ENCODE peak calls at places on chromosomes 1 and 21, in eight cellular contexts. K is brain microvascular endothelial cell, A is neural crest cell, I is adipocyte, W is putamen, E is bronchial epithelial cell, N is H9, O is fibroblast of lung. U is an unnamed sample.

GRCh38 chr1:91020486-91020885 is 1.3 kb downstream of the ZNF644 start:
- DNase-seq in K (no peak), A (no peak), I (peak; percentile 46), W (no peak), E (no peak), N (no peak), O (peak; percentile 24), U (no peak)

GRCh38 chr1:147892731-147893214 is 9.8 kb upstream of the GJA8 start:
- DNase-seq in K (peak; percentile 40), A (no peak), I (peak; percentile 85), W (peak; percentile 23), E (peak; percentile 51), N (no peak), O (peak; percentile 73), U (peak; percentile 88)

GRCh38 chr1:243250102-243250501 is 5.0 kb downstream of the CEP170 start:
- DNase-seq in K (no peak), A (no peak), I (no peak), W (no peak), E (no peak), N (no peak), O (no peak), U (peak; percentile 51)

GRCh38 chr1:32753532-32754281 is 51.1 kb upstream of the SYNC start:
- DNase-seq in K (no peak), A (peak; percentile 77), I (peak; percentile 90), W (peak; percentile 63), E (peak; percentile 59), N (peak; percentile 91), O (no peak), U (peak; percentile 93)

GRCh38 chr1:19342077-19342775 is 30.1 kb downstream of the SLC66A1 start:
- DNase-seq in K (no peak), A (no peak), I (no peak), W (no peak), E (no peak), N (no peak), O (peak; percentile 34), U (no peak)

GRCh38 chr1:25166847-25167246 is 65.5 kb downstream of the SYF2 start:
- DNase-seq in K (no peak), A (no peak), I (no peak), W (no peak), E (no peak), N (no peak), O (no peak), U (no peak)

GRCh38 chr1:169902750-169903149 is 9.1 kb upstream of the SCYL3 start:
- DNase-seq in K (no peak), A (no peak), I (no peak), W (no peak), E (no peak), N (no peak), O (no peak), U (no peak)

GRCh38 chr1:198156111-198156744 is 570 bp upstream of the NEK7 start:
- DNase-seq in K (peak; percentile 78), A (peak; percentile 53), I (peak; percentile 85), W (peak; percentile 46), E (peak; percentile 84), N (peak; percentile 75), O (peak; percentile 80), U (peak; percentile 74)

GRCh38 chr1:186435336-186435735 is 25.6 kb downstream of the PDC start:
- DNase-seq in K (peak; percentile 11), A (no peak), I (no peak), W (no peak), E (peak; percentile 67), N (no peak), O (no peak), U (peak; percentile 1)

GRCh38 chr1:16625497-16626408 is 12.4 kb upstream of the NBPF1 start:
- DNase-seq in K (no peak), A (no peak), I (no peak), W (no peak), E (no peak), N (peak; percentile 62), O (no peak), U (no peak)

GRCh38 chr1:70685300-70686286 is 274.5 kb downstream of the CTH start:
- DNase-seq in K (peak; percentile 39), A (peak; percentile 27), I (peak; percentile 81), W (peak; percentile 19), E (peak; percentile 62), N (peak; percentile 86), O (peak; percentile 63), U (peak; percentile 76)

GRCh38 chr1:20994176-20994575 is 182.5 kb downstream of the EIF4G3 start:
- DNase-seq in K (no peak), A (no peak), I (no peak), W (no peak), E (no peak), N (no peak), O (no peak), U (no peak)

GRCh38 chr1:121443131-121443530 is 258.4 kb downstream of the SRGAP2C start:
- DNase-seq in K (no peak), A (no peak), I (no peak), W (no peak), E (peak; percentile 9), N (no peak), O (peak; percentile 1), U (peak; percentile 88)

GRCh38 chr1:24003331-24003972 is 23.3 kb upstream of the SRSF10 start:
- DNase-seq in K (peak; percentile 54), A (no peak), I (peak; percentile 74), W (no peak), E (peak; percentile 75), N (peak; percentile 38), O (peak; percentile 89), U (peak; percentile 61)

GRCh38 chr1:24149854-24150227 is 6.9 kb upstream of the IL22RA1 start:
- DNase-seq in K (peak; percentile 91), A (no peak), I (peak; percentile 26), W (peak; percentile 19), E (peak; percentile 88), N (no peak), O (peak; percentile 47), U (peak; percentile 87)

GRCh38 chr21:42688841-42689371 is 35.5 kb downstream of the PDE9A start:
- DNase-seq in K (no peak), A (no peak), I (no peak), W (no peak), E (no peak), N (no peak), O (no peak), U (no peak)

GRCh38 chr1:185996211-185996610 is 262.0 kb downstream of the HMCN1 start:
- DNase-seq in K (peak; percentile 96), A (no peak), I (peak; percentile 26), W (no peak), E (peak; percentile 91), N (no peak), O (peak; percentile 74), U (peak; percentile 92)

GRCh38 chr1:24123611-24124010 is 11.7 kb upstream of the MYOM3 start:
- DNase-seq in K (no peak), A (no peak), I (no peak), W (no peak), E (no peak), N (no peak), O (no peak), U (no peak)

U was measured in PC-3.